ENCODE peak calls at places on chromosomes 1 and 21, in seven cellular contexts. One of them, this sample, is unnamed.

GRCh38 chr1:178146456-178146855 is 52.6 kb downstream of the RASAL2 start:
- DNase-seq in IMR-90: no peak
- DNase-seq in mesendoderm: no peak
- DNase-seq in neuronal stem cell: no peak
- DNase-seq in trophoblast cell: no peak
- DNase-seq in mesenchymal stem cell: no peak
- DNase-seq in H1: no peak
- DNase-seq in this sample: no peak

GRCh38 chr1:220791287-220791686 is 4.6 kb downstream of the MTARC1 start:
- DNase-seq in IMR-90: no peak
- DNase-seq in mesendoderm: no peak
- DNase-seq in neuronal stem cell: no peak
- DNase-seq in trophoblast cell: no peak
- DNase-seq in mesenchymal stem cell: no peak
- DNase-seq in H1: no peak
- DNase-seq in this sample: no peak

GRCh38 chr1:32273389-32274208 is 18.3 kb upstream of the HDAC1 start:
- DNase-seq in IMR-90: peak; percentile 9
- DNase-seq in mesendoderm: peak; percentile 92
- DNase-seq in neuronal stem cell: no peak
- DNase-seq in trophoblast cell: no peak
- DNase-seq in mesenchymal stem cell: peak; percentile 27
- DNase-seq in H1: peak; percentile 77
- DNase-seq in this sample: peak; percentile 97

GRCh38 chr1:210558302-210558701 is 229.6 kb downstream of the HHAT start:
- DNase-seq in IMR-90: peak; percentile 4
- DNase-seq in mesendoderm: no peak
- DNase-seq in neuronal stem cell: no peak
- DNase-seq in trophoblast cell: no peak
- DNase-seq in mesenchymal stem cell: peak; percentile 15
- DNase-seq in H1: no peak
- DNase-seq in this sample: no peak

GRCh38 chr1:52296345-52296744 is 69.7 kb downstream of the CC2D1B start:
- DNase-seq in IMR-90: peak; percentile 68
- DNase-seq in mesendoderm: peak; percentile 64
- DNase-seq in neuronal stem cell: peak; percentile 39
- DNase-seq in trophoblast cell: peak; percentile 15
- DNase-seq in mesenchymal stem cell: peak; percentile 68
- DNase-seq in H1: no peak
- DNase-seq in this sample: no peak

GRCh38 chr1:115604508-115604907 is 37.3 kb upstream of the VANGL1 start:
- DNase-seq in IMR-90: no peak
- DNase-seq in mesendoderm: no peak
- DNase-seq in neuronal stem cell: no peak
- DNase-seq in trophoblast cell: no peak
- DNase-seq in mesenchymal stem cell: no peak
- DNase-seq in H1: no peak
- DNase-seq in this sample: no peak

GRCh38 chr1:165631403-165632151 is 543 bp downstream of the MGST3 start:
- DNase-seq in IMR-90: peak; percentile 89
- DNase-seq in mesendoderm: peak; percentile 78
- DNase-seq in neuronal stem cell: peak; percentile 38
- DNase-seq in trophoblast cell: peak; percentile 75
- DNase-seq in mesenchymal stem cell: peak; percentile 95
- DNase-seq in H1: no peak
- DNase-seq in this sample: peak; percentile 54

GRCh38 chr1:164843743-164844500 is 284.9 kb downstream of the PBX1 start:
- DNase-seq in IMR-90: peak; percentile 3
- DNase-seq in mesendoderm: peak; percentile 22
- DNase-seq in neuronal stem cell: no peak
- DNase-seq in trophoblast cell: peak; percentile 61
- DNase-seq in mesenchymal stem cell: no peak
- DNase-seq in H1: no peak
- DNase-seq in this sample: no peak

GRCh38 chr1:2253036-2253796 is 25.1 kb downstream of the SKI start:
- DNase-seq in IMR-90: no peak
- DNase-seq in mesendoderm: no peak
- DNase-seq in neuronal stem cell: no peak
- DNase-seq in trophoblast cell: no peak
- DNase-seq in mesenchymal stem cell: no peak
- DNase-seq in H1: no peak
- DNase-seq in this sample: no peak

GRCh38 chr1:25033828-25034451 is 103.9 kb upstream of the RUNX3 start:
- DNase-seq in IMR-90: no peak
- DNase-seq in mesendoderm: no peak
- DNase-seq in neuronal stem cell: no peak
- DNase-seq in trophoblast cell: peak; percentile 20
- DNase-seq in mesenchymal stem cell: no peak
- DNase-seq in H1: no peak
- DNase-seq in this sample: no peak

DNA sequence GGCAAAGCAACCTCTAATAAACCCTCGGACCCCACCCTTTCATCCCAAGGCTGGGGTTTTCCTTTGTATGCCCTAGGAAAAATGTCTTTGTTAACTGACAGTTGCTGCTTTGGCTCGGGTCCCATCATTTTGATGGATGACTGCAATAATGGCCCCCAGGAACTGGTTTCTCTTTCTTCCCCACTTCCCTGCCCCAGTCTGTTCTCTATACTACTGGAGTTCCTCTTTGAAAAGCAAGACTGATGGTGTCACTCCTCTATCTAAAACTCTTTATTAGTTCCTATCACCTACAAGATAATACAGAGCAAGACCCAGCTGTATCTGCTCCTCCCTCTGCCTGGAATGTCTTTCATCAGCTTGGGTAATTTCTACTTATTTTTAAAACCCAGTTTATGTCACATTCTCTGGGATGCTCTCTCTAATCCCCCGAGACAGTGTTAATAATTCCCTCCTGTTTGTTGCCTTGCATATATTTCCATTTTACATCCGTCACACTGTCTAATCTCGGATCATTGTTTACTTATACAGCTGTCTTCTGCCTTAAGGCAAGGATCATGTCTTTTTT is 16.2 kb downstream of the SLAMF1 start:
- DNase-seq in IMR-90: no peak
- DNase-seq in mesendoderm: peak; percentile 83
- DNase-seq in neuronal stem cell: no peak
- DNase-seq in trophoblast cell: no peak
- DNase-seq in mesenchymal stem cell: peak; percentile 26
- DNase-seq in H1: no peak
- DNase-seq in this sample: no peak
- H2AK5ac ChIP-seq in IMR-90: no peak overlapping the region
- H2AK5ac ChIP-seq in mesendoderm: no peak overlapping the region
- H2AK5ac ChIP-seq in neuronal stem cell: no peak overlapping the region
- H2AK5ac ChIP-seq in trophoblast cell: no peak overlapping the region
- H2AK5ac ChIP-seq in mesenchymal stem cell: no peak overlapping the region
- H2AK5ac ChIP-seq in H1: no peak overlapping the region
- H2AK5ac ChIP-seq in this sample: no peak overlapping the region

GRCh38 chr21:34730756-34731445 is 62.1 kb downstream of the CLIC6 start:
- DNase-seq in IMR-90: no peak
- DNase-seq in mesendoderm: no peak
- DNase-seq in neuronal stem cell: no peak
- DNase-seq in trophoblast cell: no peak
- DNase-seq in mesenchymal stem cell: no peak
- DNase-seq in H1: no peak
- DNase-seq in this sample: no peak

GRCh38 chr21:34724857-34725195 is 56.0 kb downstream of the CLIC6 start:
- DNase-seq in IMR-90: no peak
- DNase-seq in mesendoderm: no peak
- DNase-seq in neuronal stem cell: no peak
- DNase-seq in trophoblast cell: no peak
- DNase-seq in mesenchymal stem cell: no peak
- DNase-seq in H1: no peak
- DNase-seq in this sample: no peak

GRCh38 chr21:34726627-34727337 is 58.0 kb downstream of the CLIC6 start:
- DNase-seq in IMR-90: peak; percentile 43
- DNase-seq in mesendoderm: peak; percentile 33
- DNase-seq in neuronal stem cell: no peak
- DNase-seq in trophoblast cell: peak; percentile 70
- DNase-seq in mesenchymal stem cell: peak; percentile 13
- DNase-seq in H1: no peak
- DNase-seq in this sample: no peak

GRCh38 chr21:34730194-34730593 is 61.4 kb downstream of the CLIC6 start:
- DNase-seq in IMR-90: no peak
- DNase-seq in mesendoderm: no peak
- DNase-seq in neuronal stem cell: no peak
- DNase-seq in trophoblast cell: no peak
- DNase-seq in mesenchymal stem cell: no peak
- DNase-seq in H1: no peak
- DNase-seq in this sample: no peak

DNA sequence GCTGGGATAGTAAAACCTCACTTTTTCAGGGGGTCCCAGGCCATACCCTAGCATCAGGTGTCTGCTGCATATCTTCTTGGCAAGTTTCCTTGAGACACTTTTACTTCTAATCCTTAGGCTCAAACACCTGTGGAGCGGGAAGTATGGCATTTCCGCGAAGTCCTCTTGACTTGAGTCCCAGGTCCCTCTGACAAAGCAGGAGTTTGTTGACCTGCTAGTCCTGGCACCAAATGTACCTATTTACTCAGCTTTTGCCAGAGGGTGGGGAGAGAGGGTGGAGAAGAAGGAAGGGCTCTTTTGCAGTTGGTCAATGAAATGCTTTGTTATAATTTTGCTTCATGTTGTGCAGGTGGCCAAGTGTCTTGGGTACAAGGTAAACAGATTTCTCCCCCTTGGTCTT is 59.7 kb downstream of the CLIC6 start:
- DNase-seq in IMR-90: no peak
- DNase-seq in mesendoderm: no peak
- DNase-seq in neuronal stem cell: no peak
- DNase-seq in trophoblast cell: no peak
- DNase-seq in mesenchymal stem cell: no peak
- DNase-seq in H1: no peak
- DNase-seq in this sample: no peak
- H2AK5ac ChIP-seq in IMR-90: no peak overlapping the region
- H2AK5ac ChIP-seq in mesendoderm: no peak overlapping the region
- H2AK5ac ChIP-seq in neuronal stem cell: no peak overlapping the region
- H2AK5ac ChIP-seq in trophoblast cell: no peak overlapping the region
- H2AK5ac ChIP-seq in mesenchymal stem cell: no peak overlapping the region
- H2AK5ac ChIP-seq in H1: no peak overlapping the region
- H2AK5ac ChIP-seq in this sample: no peak overlapping the region

DNA sequence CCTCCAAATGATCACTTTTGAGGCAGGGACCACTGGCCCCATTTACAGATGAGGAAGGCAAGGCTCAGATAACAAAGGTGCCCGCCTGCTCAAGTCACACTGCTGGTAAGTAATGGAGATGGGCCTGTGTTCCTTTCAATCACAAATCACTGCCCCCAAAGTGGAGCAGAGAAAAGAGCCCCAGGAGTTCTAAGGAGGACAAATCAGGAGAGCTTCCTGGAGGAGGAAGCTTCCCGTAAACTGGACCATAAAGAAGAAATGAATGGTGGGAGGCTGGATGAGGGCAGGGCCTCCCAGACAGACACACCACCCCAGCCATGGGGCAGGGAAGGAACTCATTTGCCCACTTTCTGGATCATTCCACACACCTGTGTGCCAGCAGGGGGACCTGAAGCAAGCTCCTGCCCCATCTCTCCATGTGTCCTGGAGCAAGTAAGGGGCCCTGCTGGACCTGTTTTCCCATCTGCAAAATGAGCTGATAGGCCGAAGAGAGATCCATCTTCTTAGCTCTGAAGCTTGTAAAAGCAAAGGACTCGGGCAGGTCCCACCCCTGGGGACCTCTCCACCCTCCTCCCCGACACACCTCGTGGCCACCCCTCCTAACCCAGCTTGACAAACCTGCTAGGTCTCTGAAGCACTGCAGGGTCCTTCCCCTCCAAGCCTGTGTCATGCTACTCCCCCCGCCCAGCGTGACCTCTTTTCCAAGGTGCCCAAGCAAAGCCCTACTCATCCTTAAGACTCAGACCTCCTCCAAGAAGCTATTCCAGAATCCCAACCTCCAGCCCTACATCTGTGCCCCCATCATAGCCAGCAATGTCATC is 5.5 kb downstream of the LAPTM5 start:
- DNase-seq in IMR-90: no peak
- DNase-seq in mesendoderm: no peak
- DNase-seq in neuronal stem cell: no peak
- DNase-seq in trophoblast cell: no peak
- DNase-seq in mesenchymal stem cell: no peak
- DNase-seq in H1: no peak
- DNase-seq in this sample: no peak
- H2AK5ac ChIP-seq in IMR-90: no peak overlapping the region
- H2AK5ac ChIP-seq in mesendoderm: no peak overlapping the region
- H2AK5ac ChIP-seq in neuronal stem cell: peak overlapping the region; percentile 23
- H2AK5ac ChIP-seq in trophoblast cell: peak overlapping the region; percentile 26
- H2AK5ac ChIP-seq in mesenchymal stem cell: no peak overlapping the region
- H2AK5ac ChIP-seq in H1: no peak overlapping the region
- H2AK5ac ChIP-seq in this sample: no peak overlapping the region

GRCh38 chr1:182909578-182909977 is 43.4 kb downstream of the SHCBP1L start:
- DNase-seq in IMR-90: no peak
- DNase-seq in mesendoderm: no peak
- DNase-seq in neuronal stem cell: no peak
- DNase-seq in trophoblast cell: no peak
- DNase-seq in mesenchymal stem cell: no peak
- DNase-seq in H1: no peak
- DNase-seq in this sample: no peak
- H2AK5ac ChIP-seq in IMR-90: no peak overlapping the region
- H2AK5ac ChIP-seq in mesendoderm: no peak overlapping the region
- H2AK5ac ChIP-seq in neuronal stem cell: no peak overlapping the region
- H2AK5ac ChIP-seq in trophoblast cell: no peak overlapping the region
- H2AK5ac ChIP-seq in mesenchymal stem cell: no peak overlapping the region
- H2AK5ac ChIP-seq in H1: no peak overlapping the region
- H2AK5ac ChIP-seq in this sample: no peak overlapping the region

DNA sequence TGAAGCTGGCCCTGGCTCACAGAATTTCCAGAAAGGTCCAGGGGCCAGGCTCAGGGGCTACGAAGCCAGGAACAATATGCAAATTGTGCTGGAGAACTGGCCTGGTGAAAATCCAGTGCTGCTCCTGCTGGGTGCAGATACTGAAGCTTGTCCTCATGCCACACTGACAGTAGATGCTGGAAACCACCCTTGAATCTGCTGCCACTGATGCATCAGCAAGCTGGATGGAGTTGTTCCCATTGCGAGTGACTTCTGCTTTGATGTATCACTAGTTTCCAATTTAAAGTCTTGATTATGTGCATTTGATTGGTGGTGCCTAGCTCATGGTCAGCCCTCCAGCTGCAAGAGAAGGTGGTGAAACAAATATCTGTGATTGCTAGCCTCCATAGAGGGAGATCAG is 11.0 kb upstream of the KIAA0040 start:
- DNase-seq in IMR-90: no peak
- DNase-seq in mesendoderm: no peak
- DNase-seq in neuronal stem cell: no peak
- DNase-seq in trophoblast cell: no peak
- DNase-seq in mesenchymal stem cell: no peak
- DNase-seq in H1: no peak
- DNase-seq in this sample: no peak
- H2AK5ac ChIP-seq in IMR-90: no peak overlapping the region
- H2AK5ac ChIP-seq in mesendoderm: no peak overlapping the region
- H2AK5ac ChIP-seq in neuronal stem cell: no peak overlapping the region
- H2AK5ac ChIP-seq in trophoblast cell: no peak overlapping the region
- H2AK5ac ChIP-seq in mesenchymal stem cell: no peak overlapping the region
- H2AK5ac ChIP-seq in H1: no peak overlapping the region
- H2AK5ac ChIP-seq in this sample: no peak overlapping the region

GRCh38 chr1:4803335-4803734 is 148.9 kb downstream of the AJAP1 start:
- DNase-seq in IMR-90: no peak
- DNase-seq in mesendoderm: peak; percentile 93
- DNase-seq in neuronal stem cell: no peak
- DNase-seq in trophoblast cell: no peak
- DNase-seq in mesenchymal stem cell: no peak
- DNase-seq in H1: no peak
- DNase-seq in this sample: no peak
- H2AK5ac ChIP-seq in IMR-90: no peak overlapping the region
- H2AK5ac ChIP-seq in mesendoderm: no peak overlapping the region
- H2AK5ac ChIP-seq in neuronal stem cell: no peak overlapping the region
- H2AK5ac ChIP-seq in trophoblast cell: no peak overlapping the region
- H2AK5ac ChIP-seq in mesenchymal stem cell: no peak overlapping the region
- H2AK5ac ChIP-seq in H1: no peak overlapping the region
- H2AK5ac ChIP-seq in this sample: no peak overlapping the region

GRCh38 chr21:43933146-43933673 is 68.2 kb downstream of the AGPAT3 start:
- DNase-seq in IMR-90: no peak
- DNase-seq in mesendoderm: no peak
- DNase-seq in neuronal stem cell: no peak
- DNase-seq in trophoblast cell: no peak
- DNase-seq in mesenchymal stem cell: no peak
- DNase-seq in H1: no peak
- DNase-seq in this sample: no peak
- H2AK5ac ChIP-seq in IMR-90: no peak overlapping the region
- H2AK5ac ChIP-seq in mesendoderm: no peak overlapping the region
- H2AK5ac ChIP-seq in neuronal stem cell: peak overlapping the region; percentile 92
- H2AK5ac ChIP-seq in trophoblast cell: no peak overlapping the region
- H2AK5ac ChIP-seq in mesenchymal stem cell: no peak overlapping the region
- H2AK5ac ChIP-seq in H1: no peak overlapping the region
- H2AK5ac ChIP-seq in this sample: no peak overlapping the region